ENCODE peak calls at places on chromosomes 12 and 14, in ten cellular contexts. W, O, E, J, Z, F, V, R, T and Y are unnamed samples.

GRCh38 chr12:8667280-8667679 is 4.7 kb upstream of the MFAP5 start:
- DNase-seq in J (no peak), T (no peak), E (no peak), F (no peak), Z (no peak), O (no peak), V (no peak), W (no peak), R (no peak), Y (no peak)

GRCh38 chr14:91415794-91416743 is 1.6 kb downstream of the CCDC88C start:
- DNase-seq in R (no peak), E (no peak), J (no peak), Z (no peak), V (no peak), F (peak; percentile 25), W (peak; percentile 57), O (no peak), T (no peak), Y (peak; percentile 51)

GRCh38 chr12:130446846-130447654 is 109.4 kb downstream of the PIWIL1 start:
- DNase-seq in V (no peak), R (no peak), F (no peak), W (no peak), O (no peak), Z (no peak), J (no peak), E (no peak), T (no peak), Y (no peak)

GRCh38 chr12:43444940-43445564 is 107.0 kb downstream of the ADAMTS20 start:
- DNase-seq in V (no peak), F (peak; percentile 40), O (peak; percentile 68), J (peak; percentile 33), R (peak; percentile 16), W (peak; percentile 63), E (no peak), Z (no peak), T (peak; percentile 21), Y (peak; percentile 43)

GRCh38 chr14:79708991-79709390 is 502.3 kb downstream of the DIO2 start:
- DNase-seq in J (no peak), O (no peak), F (no peak), Z (no peak), W (no peak), V (no peak), E (no peak), R (no peak), T (no peak), Y (peak; percentile 79)

GRCh38 chr12:116299548-116300150 is 22.2 kb upstream of the MED13L start:
- DNase-seq in O (no peak), E (no peak), R (no peak), T (no peak), J (no peak), Z (no peak), V (no peak), F (no peak), W (no peak), Y (no peak)

GRCh38 chr14:44963775-44964380 is 1.9 kb downstream of the TOGARAM1 start:
- DNase-seq in W (no peak), O (no peak), R (no peak), F (peak; percentile 31), J (no peak), T (peak; percentile 14), Z (peak; percentile 31), E (no peak), V (no peak), Y (no peak)

GRCh38 chr12:95805864-95806669 is 15.5 kb upstream of the NTN4 start:
- DNase-seq in J (no peak), R (no peak), O (peak; percentile 65), E (no peak), W (no peak), V (no peak), Z (no peak), F (no peak), T (peak; percentile 95), Y (peak; percentile 99)

GRCh38 chr14:22583994-22584393 is 5.0 kb downstream of the DAD1 start:
- DNase-seq in W (no peak), V (no peak), E (no peak), O (no peak), T (no peak), Z (no peak), R (no peak), F (no peak), J (no peak), Y (no peak)

GRCh38 chr12:41701943-41702601 is 442.6 kb downstream of the GXYLT1 start:
- DNase-seq in O (no peak), W (no peak), F (no peak), T (no peak), E (no peak), R (no peak), Z (no peak), V (no peak), J (no peak), Y (peak; percentile 38)

GRCh38 chr12:39235990-39236767 is 206.7 kb downstream of the KIF21A start:
- DNase-seq in W (no peak), V (no peak), R (no peak), F (no peak), E (no peak), Z (no peak), J (no peak), T (peak; percentile 10), O (no peak), Y (peak; percentile 37)

GRCh38 chr14:99320105-99320572 is 48.1 kb upstream of the BCL11B start:
- DNase-seq in E (peak; percentile 2), O (peak; percentile 69), F (peak; percentile 92), V (no peak), R (peak; percentile 61), J (peak; percentile 55), T (peak; percentile 14), W (peak; percentile 79), Z (peak; percentile 17), Y (peak; percentile 14)

GRCh38 chr14:102591372-102591943 is 991 bp upstream of the RCOR1 start:
- DNase-seq in Z (no peak), J (peak; percentile 6), F (peak; percentile 59), V (no peak), R (peak; percentile 33), T (peak; percentile 8), E (no peak), O (peak; percentile 25), W (peak; percentile 8), Y (no peak)

GRCh38 chr14:55265197-55265596 is 6.0 kb upstream of the FBXO34 start:
- DNase-seq in F (no peak), O (no peak), W (no peak), R (no peak), E (no peak), T (no peak), Z (no peak), V (no peak), J (no peak), Y (no peak)

GRCh38 chr12:14845350-14845750 is 2.0 kb upstream of the ART4 start:
- DNase-seq in Z (no peak), F (peak; percentile 65), E (no peak), O (peak; percentile 50), W (peak; percentile 23), R (no peak), V (no peak), J (peak; percentile 36), T (peak; percentile 61), Y (no peak)

GRCh38 chr12:180445-180844 is 33.5 kb downstream of the SLC6A12 start:
- DNase-seq in V (no peak), O (no peak), T (no peak), E (no peak), W (no peak), R (no peak), Z (no peak), J (no peak), F (no peak), Y (no peak)

GRCh38 chr14:94100847-94101246 is 9.7 kb upstream of the IFI27 start:
- DNase-seq in O (no peak), E (peak; percentile 6), R (no peak), V (no peak), W (no peak), T (peak; percentile 28), F (no peak), J (no peak), Z (no peak), Y (no peak)

GRCh38 chr14:105864116-105864515 is 337.7 kb downstream of the TMEM121 start:
- DNase-seq in Z (no peak), T (no peak), V (no peak), W (no peak), O (no peak), E (no peak), R (no peak), F (no peak), J (no peak), Y (no peak)

GRCh38 chr14:72649603-72650227 is 244.2 kb downstream of the DPF3 start:
- DNase-seq in E (no peak), T (no peak), R (no peak), O (no peak), J (no peak), Z (no peak), W (no peak), V (no peak), F (no peak), Y (no peak)

GRCh38 chr12:25698782-25699181 is 145.7 kb upstream of the LMNTD1 start:
- DNase-seq in V (no peak), O (no peak), R (no peak), E (no peak), F (no peak), J (no peak), W (no peak), T (no peak), Z (no peak), Y (no peak)

GRCh38 chr12:65106948-65107347 is 14.2 kb downstream of the WIF1 start:
- DNase-seq in Z (no peak), V (no peak), R (no peak), F (no peak), O (no peak), J (no peak), T (peak; percentile 22), E (no peak), W (no peak), Y (no peak)

GRCh38 chr14:64438181-64438839 is 27.0 kb upstream of the AKAP5 start:
- DNase-seq in V (no peak), E (no peak), O (peak; percentile 50), W (no peak), Z (no peak), F (no peak), R (no peak), J (no peak), T (peak; percentile 94), Y (peak; percentile 31)